ENCODE peak calls at places on chromosomes 4 and X, in four cellular contexts. Z, G, A and D are unnamed samples.

GRCh38 chrX:131747173-131747572 is 203.3 kb downstream of the OR13H1 start:
- DNase-seq in Z (peak), A (peak), G (no peak), D (no peak)

GRCh38 chr4:6338175-6338950 is 68.7 kb downstream of the WFS1 start:
- DNase-seq in A (no peak), Z (no peak), G (no peak), D (no peak)

GRCh38 chr4:101762544-101762943 is 28.0 kb upstream of the BANK1 start:
- DNase-seq in Z (no peak), G (no peak), A (no peak), D (no peak)

GRCh38 chr4:96149911-96150310 is 310.0 kb downstream of the PDHA2 start:
- DNase-seq in G (no peak), A (no peak), Z (no peak), D (no peak)

GRCh38 chr4:26821677-26822503 is 38.8 kb upstream of the STIM2 start:
- DNase-seq in G (no peak), A (no peak), Z (no peak), D (no peak)

GRCh38 chr4:88360791-88361190 is 17.9 kb upstream of the HERC6 start:
- DNase-seq in Z (no peak), G (no peak), A (no peak), D (no peak)

GRCh38 chr4:180281726-180282125 is 1961.5 kb upstream of the TENM3 start:
- DNase-seq in Z (no peak), G (no peak), A (no peak), D (no peak)

GRCh38 chr4:157821814-157822213 is 351.0 kb downstream of the GASK1B start:
- DNase-seq in Z (no peak), G (no peak), A (no peak), D (no peak)

GRCh38 chr4:41028392-41029076 is 185.8 kb downstream of the APBB2 start:
- DNase-seq in Z (peak), G (no peak), A (no peak), D (no peak)

GRCh38 chrX:79161655-79162054 is 17.2 kb downstream of the GPR174 start:
- DNase-seq in A (no peak), G (no peak), Z (no peak), D (no peak)

GRCh38 chrX:31706456-31706855 is 634.6 kb upstream of the FTHL17 start:
- DNase-seq in A (no peak), G (no peak), Z (no peak), D (no peak)

GRCh38 chr4:181952478-181952877 is 290.7 kb upstream of the TENM3 start:
- DNase-seq in A (peak), Z (peak), G (no peak), D (peak)

GRCh38 chr4:121551271-121551670 is 145.5 kb downstream of the ANXA5 start:
- DNase-seq in A (no peak), G (no peak), Z (peak), D (no peak)

GRCh38 chrX:53479295-53479694 is 45.1 kb upstream of the HSD17B10 start:
- DNase-seq in A (no peak), Z (no peak), G (no peak), D (peak)

GRCh38 chr4:183073838-183074145 is 25.3 kb upstream of the WWC2 start:
- DNase-seq in Z (no peak), A (no peak), G (no peak), D (no peak)
- TF ChIP-seq CTCF in Z (no peak), A (no peak), G (no peak), D (no peak)

GRCh38 chrX:153571159-153571908 is 27.6 kb downstream of the CCNQ start:
- DNase-seq in G (no peak), Z (no peak), A (no peak), D (no peak)

GRCh38 chrX:153576961-153577360 is 22.0 kb downstream of the CCNQ start:
- DNase-seq in G (no peak), A (no peak), Z (no peak), D (no peak)

GRCh38 chrX:153576239-153576870 is 22.6 kb downstream of the CCNQ start:
- DNase-seq in Z (no peak), G (no peak), A (no peak), D (no peak)

GRCh38 chrX:153572601-153573000 is 26.3 kb downstream of the CCNQ start:
- DNase-seq in Z (no peak), A (no peak), G (no peak), D (no peak)

DNA sequence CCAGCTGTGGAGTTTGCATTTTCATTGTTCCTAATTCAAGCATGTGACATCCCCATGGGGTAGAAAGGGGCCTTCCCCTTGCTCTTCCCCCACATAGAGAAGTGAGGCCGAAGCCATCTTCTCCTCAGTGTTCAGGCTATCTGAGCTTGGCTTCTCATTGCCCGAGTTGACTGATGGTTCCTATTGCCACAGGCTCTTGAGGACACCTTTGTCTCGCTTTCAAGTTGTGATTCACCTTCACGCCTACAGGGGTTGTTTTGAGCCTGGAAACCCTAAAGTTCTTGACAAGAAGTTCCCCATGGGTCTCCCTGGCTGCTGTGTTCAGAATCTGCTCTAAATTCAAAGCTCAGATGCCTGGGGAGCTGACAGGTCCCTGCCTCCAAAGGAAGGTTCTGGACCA is 24.9 kb downstream of the CCNQ start:
- DNase-seq in G (no peak), A (no peak), Z (no peak), D (no peak)
- TF ChIP-seq CTCF in G (no peak), A (no peak), Z (no peak), D (no peak)

DNA sequence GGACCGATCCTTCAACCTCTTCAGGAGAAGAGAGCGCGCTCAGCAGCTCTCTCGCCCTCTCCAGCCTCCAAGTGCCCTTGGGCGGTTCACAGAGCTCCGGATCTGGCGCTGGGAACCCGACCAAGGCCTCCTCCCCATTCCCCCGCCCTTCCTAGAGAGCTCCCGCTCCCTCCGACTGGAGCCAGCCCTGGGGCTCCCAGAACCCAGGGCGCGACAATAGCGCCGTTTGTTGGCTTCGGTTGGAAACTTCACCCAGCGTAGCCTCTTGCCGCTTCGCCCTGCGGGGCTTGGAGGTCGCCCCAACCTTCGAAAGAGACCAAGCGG is 3.1 kb upstream of the SOX3 start:
- DNase-seq in Z (no peak), A (no peak), G (peak), D (peak)
- TF ChIP-seq CTCF in Z (peak), A (no peak), G (no peak), D (peak)

GRCh38 chr4:112830753-112831386 is 193.9 kb downstream of the LARP7 start:
- DNase-seq in G (no peak), Z (no peak), A (no peak), D (no peak)
- TF ChIP-seq CTCF in G (no peak), Z (no peak), A (no peak), D (no peak)

GRCh38 chrX:154320406-154320805 is 24.8 kb downstream of the TKTL1 start:
- DNase-seq in G (no peak), Z (no peak), A (no peak), D (no peak)

GRCh38 chrX:154323537-154323936 is 27.9 kb downstream of the TKTL1 start:
- DNase-seq in G (no peak), A (no peak), Z (no peak), D (no peak)

GRCh38 chrX:154321152-154321551 is 25.6 kb downstream of the TKTL1 start:
- DNase-seq in Z (no peak), G (no peak), A (no peak), D (no peak)

GRCh38 chrX:154322890-154323289 is 27.3 kb downstream of the TKTL1 start:
- DNase-seq in Z (no peak), A (no peak), G (no peak), D (no peak)

GRCh38 chrX:154321624-154322023 is 26.0 kb downstream of the TKTL1 start:
- DNase-seq in Z (no peak), G (no peak), A (peak), D (no peak)
- TF ChIP-seq CTCF in Z (no peak), G (no peak), A (peak), D (no peak)

DNA sequence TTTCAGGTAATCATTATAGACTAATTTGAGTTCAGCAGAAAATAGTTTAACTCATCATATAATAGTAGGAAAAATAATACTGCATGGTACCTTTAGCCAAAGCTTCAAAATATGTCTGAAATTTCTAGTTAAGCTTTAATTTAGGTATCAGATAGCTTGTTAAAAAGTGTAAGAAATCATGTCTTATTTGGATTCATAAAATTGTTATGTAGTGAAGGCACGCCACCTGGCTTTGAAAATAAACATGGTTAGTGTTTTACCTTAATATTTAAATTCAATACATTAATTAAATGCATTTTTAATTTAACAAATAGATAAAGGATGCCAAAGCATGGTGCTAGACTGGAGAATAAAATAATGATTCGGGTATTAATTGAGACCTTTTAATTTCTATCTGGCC is 211.4 kb downstream of the FSTL5 start:
- DNase-seq in A (no peak), G (no peak), Z (no peak), D (no peak)
- TF ChIP-seq CTCF in A (no peak), G (no peak), Z (no peak), D (no peak)

DNA sequence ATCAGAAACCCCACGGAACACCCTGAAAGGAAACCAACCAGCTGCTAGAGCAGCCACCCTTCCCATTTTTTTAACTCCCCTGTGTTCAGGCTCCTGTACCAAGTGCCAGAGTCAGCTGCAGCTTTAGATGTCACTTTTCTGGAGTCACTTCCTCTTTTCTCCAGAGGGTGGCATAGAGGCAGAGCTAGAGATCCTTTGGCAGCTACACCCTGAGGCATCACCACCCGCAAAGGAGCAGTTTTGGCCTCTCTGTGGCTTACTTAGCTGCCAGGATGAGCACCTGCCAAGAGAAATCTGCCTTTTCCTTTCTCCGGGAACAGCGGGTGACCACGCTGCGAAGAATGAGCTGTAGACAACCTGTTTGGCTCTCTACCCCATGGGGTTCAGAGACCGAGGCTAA is 58.0 kb upstream of the CHRDL1 start:
- DNase-seq in A (peak), G (peak), Z (no peak), D (peak)
- TF ChIP-seq CTCF in A (peak), G (no peak), Z (peak), D (peak)

GRCh38 chrX:69387559-69388487 is 116.3 kb upstream of the NALF2 start:
- DNase-seq in A (peak), Z (peak), G (peak), D (peak)
- TF ChIP-seq CTCF in A (peak), Z (peak), G (peak), D (peak)

GRCh38 chr4:7653510-7654414 is 219.0 kb upstream of the PSAPL1 start:
- DNase-seq in A (no peak), G (no peak), Z (no peak), D (no peak)
- TF ChIP-seq CTCF in A (peak), G (no peak), Z (peak), D (no peak)

DNA sequence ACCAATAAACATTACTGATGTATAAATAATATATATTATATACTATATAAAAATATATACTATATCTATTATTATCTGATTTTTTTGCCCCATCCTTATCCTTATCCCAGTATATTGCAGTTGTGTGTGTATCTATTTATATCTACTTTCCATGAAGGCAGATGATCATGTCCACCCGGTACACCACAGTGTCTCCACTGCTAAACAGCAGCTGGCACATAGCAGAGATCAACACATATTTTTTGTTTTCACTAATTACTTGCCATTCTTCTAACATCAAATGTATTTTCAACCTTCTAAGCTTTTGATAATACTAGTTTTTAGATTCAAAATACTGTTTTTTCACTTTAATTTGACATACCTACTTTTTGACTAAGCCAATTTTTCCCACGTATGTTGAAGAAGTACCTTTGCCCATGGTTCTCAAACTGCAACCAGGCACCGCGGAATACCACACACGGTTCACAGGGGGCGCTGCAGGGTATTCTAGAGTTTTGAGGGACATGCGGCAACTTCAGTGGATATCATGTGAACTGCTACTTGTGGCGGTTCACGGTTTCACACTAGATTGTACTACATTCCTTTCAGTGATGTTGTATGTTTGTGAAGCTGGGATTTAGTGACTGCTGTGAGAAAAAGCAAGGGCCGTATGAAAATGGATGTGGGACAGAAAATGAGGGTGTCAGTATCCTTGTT is 182.5 kb upstream of the NPY2R start:
- DNase-seq in G (peak), A (peak), Z (peak), D (peak)
- TF ChIP-seq CTCF in G (no peak), A (peak), Z (peak), D (peak)